ENCODE peak calls at places on chromosomes 12 and 14, in seven cellular contexts. M is CD4-positive, alpha-beta T cell; A is left colon; R is foreskin keratinocyte; D is omental fat pad; C is stimulated activated effector memory CD8-positive, alpha-beta T cell treated with anti-CD3 and anti-CD28 coated beads, Interleukin-12 subunit alpha, Interleukin-12 subunit beta, amount 100 ng/mL, for 72 hours; Z is activated CD4-positive, CD25-positive, alpha-beta regulatory T cell treated with anti-CD3 and anti-CD28 coated beads, Interleukin-2, amount 50 U/mL, for 24 hours. S is an unnamed sample.

GRCh38 chr14:63524537-63525155 is 18.5 kb downstream of the PPP2R5E start:
- ATAC-seq in M (peak; percentile 29), A (peak; percentile 95), R (peak; percentile 43), D (no peak), C (peak; percentile 99), Z (peak; percentile 76), S (no peak)

GRCh38 chr12:39618701-39619100 is 902 bp downstream of the ABCD2 start:
- ATAC-seq in M (no peak), A (no peak), R (no peak), D (no peak), C (no peak), Z (no peak), S (no peak)

GRCh38 chr12:6340745-6341438 is 984 bp downstream of the TNFRSF1A start:
- ATAC-seq in M (no peak), A (peak; percentile 4), R (no peak), D (no peak), C (no peak), Z (no peak), S (no peak)

GRCh38 chr12:105329926-105330282 is 587 bp upstream of the C12orf75 start:
- ATAC-seq in M (peak; percentile 15), A (no peak), R (no peak), D (no peak), C (peak; percentile 27), Z (no peak), S (no peak)

GRCh38 chr14:43898709-43899108 is 608.4 kb downstream of the FSCB start:
- ATAC-seq in M (no peak), A (no peak), R (no peak), D (no peak), C (no peak), Z (no peak), S (no peak)

GRCh38 chr12:11576104-11576503 is 73.4 kb upstream of the ETV6 start:
- ATAC-seq in M (no peak), A (no peak), R (peak; percentile 75), D (no peak), C (peak; percentile 94), Z (no peak), S (peak; percentile 22)

GRCh38 chr12:51846209-51846779 is 2.2 kb downstream of the FIGNL2 start:
- ATAC-seq in M (no peak), A (peak; percentile 15), R (no peak), D (no peak), C (no peak), Z (no peak), S (no peak)

GRCh38 chr12:704516-705242 is 41.4 kb upstream of the NINJ2 start:
- ATAC-seq in M (no peak), A (no peak), R (no peak), D (no peak), C (peak; percentile 72), Z (no peak), S (no peak)

GRCh38 chr12:11178250-11178649 is 7.3 kb downstream of the SMIM10L1 start:
- ATAC-seq in M (no peak), A (no peak), R (no peak), D (no peak), C (no peak), Z (no peak), S (no peak)

GRCh38 chr14:65356327-65356836 is 56.1 kb upstream of the FUT8 start:
- ATAC-seq in M (peak; percentile 59), A (peak; percentile 22), R (peak; percentile 94), D (peak; percentile 39), C (peak; percentile 8), Z (no peak), S (no peak)

GRCh38 chr12:89750821-89751227 is 42.2 kb upstream of the ATP2B1 start:
- ATAC-seq in M (no peak), A (no peak), R (no peak), D (peak; percentile 70), C (no peak), Z (no peak), S (no peak)

GRCh38 chr12:102510031-102510430 is 29.7 kb upstream of the IGF1 start:
- ATAC-seq in M (no peak), A (no peak), R (no peak), D (no peak), C (no peak), Z (no peak), S (no peak)

GRCh38 chr14:24052656-24053547 is 1.1 kb downstream of the CARMIL3 start:
- ATAC-seq in M (no peak), A (no peak), R (no peak), D (no peak), C (peak; percentile 93), Z (peak; percentile 85), S (no peak)

GRCh38 chr14:91228112-91229004 is 16.1 kb downstream of the GPR68 start:
- ATAC-seq in M (peak; percentile 77), A (no peak), R (peak; percentile 55), D (no peak), C (peak; percentile 87), Z (peak; percentile 89), S (no peak)

GRCh38 chr12:86662464-86662863 is 406.3 kb upstream of the MGAT4C start:
- ATAC-seq in M (no peak), A (no peak), R (peak; percentile 70), D (no peak), C (no peak), Z (no peak), S (no peak)

GRCh38 chr12:90048918-90049317 is 340.3 kb upstream of the ATP2B1 start:
- ATAC-seq in M (no peak), A (no peak), R (peak; percentile 75), D (no peak), C (no peak), Z (no peak), S (no peak)

GRCh38 chr12:9707864-9708808 is 24.8 kb downstream of the CLECL1 start:
- ATAC-seq in M (peak; percentile 85), A (peak; percentile 73), R (peak; percentile 88), D (no peak), C (peak; percentile 83), Z (peak; percentile 84), S (no peak)

GRCh38 chr12:66036317-66036716 is 94.2 kb downstream of the LLPH start:
- ATAC-seq in M (no peak), A (no peak), R (peak; percentile 96), D (peak; percentile 44), C (no peak), Z (no peak), S (peak; percentile 93)

GRCh38 chr14:89540009-89540829 is 123.2 kb upstream of the FOXN3 start:
- ATAC-seq in M (no peak), A (peak; percentile 88), R (no peak), D (no peak), C (no peak), Z (no peak), S (no peak)

GRCh38 chr12:97131220-97131981 is 224.3 kb downstream of the NEDD1 start:
- ATAC-seq in M (no peak), A (no peak), R (no peak), D (no peak), C (no peak), Z (no peak), S (no peak)

GRCh38 chr12:113825705-113826104 is 140.4 kb downstream of the RBM19 start:
- ATAC-seq in M (no peak), A (no peak), R (no peak), D (no peak), C (no peak), Z (no peak), S (no peak)

GRCh38 chr12:107035733-107036132 is 48.8 kb upstream of the MTERF2 start:
- ATAC-seq in M (no peak), A (no peak), R (no peak), D (no peak), C (no peak), Z (no peak), S (no peak)

GRCh38 chr14:56005580-56006053 is 112.6 kb upstream of the PELI2 start:
- ATAC-seq in M (no peak), A (no peak), R (peak; percentile 46), D (peak; percentile 73), C (no peak), Z (no peak), S (peak; percentile 16)

GRCh38 chr14:50946234-50946935 is 2.1 kb upstream of the PYGL start:
- ATAC-seq in M (no peak), A (no peak), R (no peak), D (no peak), C (no peak), Z (no peak), S (no peak)

GRCh38 chr14:53265025-53265424 is 111.9 kb upstream of the DDHD1 start:
- ATAC-seq in M (no peak), A (no peak), R (no peak), D (no peak), C (no peak), Z (no peak), S (no peak)

GRCh38 chr12:68899251-68899771 is 33.7 kb downstream of the CPM start:
- ATAC-seq in M (no peak), A (peak; percentile 94), R (peak; percentile 45), D (peak; percentile 34), C (no peak), Z (no peak), S (peak; percentile 50)

GRCh38 chr14:89630096-89630829 is 213.2 kb upstream of the FOXN3 start:
- ATAC-seq in M (no peak), A (no peak), R (peak; percentile 3), D (no peak), C (no peak), Z (no peak), S (no peak)

GRCh38 chr14:92747701-92748258 is 647 bp downstream of the LGMN start:
- ATAC-seq in M (no peak), A (peak; percentile 46), R (no peak), D (no peak), C (peak; percentile 18), Z (no peak), S (no peak)

GRCh38 chr12:48985475-48985897 is 7.4 kb downstream of the WNT1 start:
- ATAC-seq in M (no peak), A (peak; percentile 80), R (no peak), D (no peak), C (no peak), Z (no peak), S (no peak)

GRCh38 chr12:105409881-105410471 is 79.5 kb downstream of the C12orf75 start:
- ATAC-seq in M (peak; percentile 34), A (no peak), R (no peak), D (no peak), C (no peak), Z (no peak), S (peak; percentile 63)

GRCh38 chr14:100019156-100019882 is 45.9 kb upstream of the EVL start:
- ATAC-seq in M (no peak), A (no peak), R (no peak), D (no peak), C (no peak), Z (no peak), S (peak; percentile 59)

GRCh38 chr14:51877807-51878206 is 17.4 kb downstream of the GNG2 start:
- ATAC-seq in M (no peak), A (no peak), R (no peak), D (no peak), C (no peak), Z (no peak), S (no peak)

S was measured in gastroesophageal sphincter.